ENCODE peak calls at places on chromosomes 7 and 10, in eight cellular contexts. One of them, this sample, is unnamed.

GRCh38 chr7:27784399-27785053 is 44.6 kb downstream of the TAX1BP1 start:
- DNase-seq in OCI-LY7: peak; percentile 48
- DNase-seq in CD8-positive, alpha-beta T cell: no peak
- DNase-seq in sigmoid colon: no peak
- DNase-seq in H1: no peak
- DNase-seq in AG09309: no peak
- DNase-seq in AG10803: peak; percentile 54
- DNase-seq in PC-9: peak; percentile 98
- DNase-seq in this sample: peak; percentile 69

GRCh38 chr10:77698267-77698932 is 60.8 kb upstream of the KCNMA1 start:
- DNase-seq in OCI-LY7: no peak
- DNase-seq in CD8-positive, alpha-beta T cell: no peak
- DNase-seq in sigmoid colon: no peak
- DNase-seq in H1: no peak
- DNase-seq in AG09309: no peak
- DNase-seq in AG10803: no peak
- DNase-seq in PC-9: no peak
- DNase-seq in this sample: no peak

GRCh38 chr7:47307311-47307710 is 274.6 kb downstream of the TNS3 start:
- DNase-seq in OCI-LY7: no peak
- DNase-seq in CD8-positive, alpha-beta T cell: no peak
- DNase-seq in sigmoid colon: no peak
- DNase-seq in H1: no peak
- DNase-seq in AG09309: no peak
- DNase-seq in AG10803: no peak
- DNase-seq in PC-9: no peak
- DNase-seq in this sample: no peak

GRCh38 chr7:75989084-75989725 is 5.2 kb downstream of the TMEM120A start:
- DNase-seq in OCI-LY7: no peak
- DNase-seq in CD8-positive, alpha-beta T cell: no peak
- DNase-seq in sigmoid colon: no peak
- DNase-seq in H1: peak; percentile 53
- DNase-seq in AG09309: no peak
- DNase-seq in AG10803: no peak
- DNase-seq in PC-9: no peak
- DNase-seq in this sample: no peak

GRCh38 chr7:23530355-23530754 is 1.4 kb downstream of the TRA2A start:
- DNase-seq in OCI-LY7: peak; percentile 71
- DNase-seq in CD8-positive, alpha-beta T cell: no peak
- DNase-seq in sigmoid colon: no peak
- DNase-seq in H1: no peak
- DNase-seq in AG09309: no peak
- DNase-seq in AG10803: peak; percentile 36
- DNase-seq in PC-9: peak; percentile 72
- DNase-seq in this sample: peak; percentile 57

GRCh38 chr10:51171946-51172345 is 97.7 kb downstream of the PRKG1 start:
- DNase-seq in OCI-LY7: no peak
- DNase-seq in CD8-positive, alpha-beta T cell: no peak
- DNase-seq in sigmoid colon: no peak
- DNase-seq in H1: no peak
- DNase-seq in AG09309: peak; percentile 24
- DNase-seq in AG10803: peak; percentile 64
- DNase-seq in PC-9: peak; percentile 41
- DNase-seq in this sample: peak; percentile 24

GRCh38 chr7:117731455-117731854 is 141.8 kb downstream of the CTTNBP2 start:
- DNase-seq in OCI-LY7: no peak
- DNase-seq in CD8-positive, alpha-beta T cell: no peak
- DNase-seq in sigmoid colon: no peak
- DNase-seq in H1: no peak
- DNase-seq in AG09309: no peak
- DNase-seq in AG10803: no peak
- DNase-seq in PC-9: no peak
- DNase-seq in this sample: no peak

GRCh38 chr10:19480296-19480695 is 335.9 kb upstream of the PLXDC2 start:
- DNase-seq in OCI-LY7: no peak
- DNase-seq in CD8-positive, alpha-beta T cell: no peak
- DNase-seq in sigmoid colon: no peak
- DNase-seq in H1: no peak
- DNase-seq in AG09309: no peak
- DNase-seq in AG10803: no peak
- DNase-seq in PC-9: no peak
- DNase-seq in this sample: no peak

GRCh38 chr7:81210092-81211064 is 291.5 kb upstream of the SEMA3C start:
- DNase-seq in OCI-LY7: no peak
- DNase-seq in CD8-positive, alpha-beta T cell: no peak
- DNase-seq in sigmoid colon: no peak
- DNase-seq in H1: no peak
- DNase-seq in AG09309: no peak
- DNase-seq in AG10803: peak; percentile 57
- DNase-seq in PC-9: no peak
- DNase-seq in this sample: peak; percentile 69

GRCh38 chr10:60818134-60818770 is 40.0 kb downstream of the CDK1 start:
- DNase-seq in OCI-LY7: no peak
- DNase-seq in CD8-positive, alpha-beta T cell: no peak
- DNase-seq in sigmoid colon: no peak
- DNase-seq in H1: no peak
- DNase-seq in AG09309: peak; percentile 70
- DNase-seq in AG10803: peak; percentile 87
- DNase-seq in PC-9: no peak
- DNase-seq in this sample: peak; percentile 24

GRCh38 chr10:110279062-110279986 is 25.4 kb downstream of the SMNDC1 start:
- DNase-seq in OCI-LY7: peak; percentile 73
- DNase-seq in CD8-positive, alpha-beta T cell: no peak
- DNase-seq in sigmoid colon: peak; percentile 72
- DNase-seq in H1: no peak
- DNase-seq in AG09309: peak; percentile 14
- DNase-seq in AG10803: peak; percentile 69
- DNase-seq in PC-9: peak; percentile 39
- DNase-seq in this sample: peak; percentile 82

DNA sequence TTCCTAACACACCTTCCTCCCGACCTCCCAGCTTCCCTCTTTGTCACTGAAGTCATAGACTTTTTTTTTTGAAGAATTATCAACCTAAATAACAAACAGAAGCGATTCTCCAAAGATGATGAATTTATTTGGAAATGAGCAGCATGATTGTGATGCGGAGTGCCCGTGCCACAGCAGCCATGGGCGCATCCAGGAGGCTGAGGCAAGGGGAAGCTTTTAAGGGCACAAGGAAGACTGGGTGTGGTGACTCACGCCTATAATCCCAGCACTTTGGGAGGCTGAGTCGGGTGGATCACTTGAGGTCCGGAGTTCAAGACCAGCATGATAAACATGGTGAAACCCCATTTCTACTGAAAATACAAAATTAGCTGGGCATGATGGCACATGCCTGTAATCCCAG is 16.2 kb upstream of the GIMAP8 start:
- DNase-seq in OCI-LY7: no peak
- DNase-seq in CD8-positive, alpha-beta T cell: no peak
- DNase-seq in sigmoid colon: no peak
- DNase-seq in H1: no peak
- DNase-seq in AG09309: no peak
- DNase-seq in AG10803: no peak
- DNase-seq in PC-9: no peak
- DNase-seq in this sample: no peak
- H3K4me3 ChIP-seq in OCI-LY7: no peak overlapping the region
- H3K4me3 ChIP-seq in CD8-positive, alpha-beta T cell: no peak overlapping the region
- H3K4me3 ChIP-seq in sigmoid colon: no peak overlapping the region
- H3K4me3 ChIP-seq in H1: no peak overlapping the region
- H3K4me3 ChIP-seq in AG09309: no peak overlapping the region
- H3K4me3 ChIP-seq in AG10803: no peak overlapping the region
- H3K4me3 ChIP-seq in PC-9: no peak overlapping the region
- H3K4me3 ChIP-seq in this sample: no peak overlapping the region

GRCh38 chr7:45155941-45156340 is 1.6 kb upstream of the RAMP3 start:
- DNase-seq in OCI-LY7: no peak
- DNase-seq in CD8-positive, alpha-beta T cell: no peak
- DNase-seq in sigmoid colon: peak; percentile 37
- DNase-seq in H1: no peak
- DNase-seq in AG09309: no peak
- DNase-seq in AG10803: no peak
- DNase-seq in PC-9: no peak
- DNase-seq in this sample: no peak

GRCh38 chr7:45155357-45155900 is 2.2 kb upstream of the RAMP3 start:
- DNase-seq in OCI-LY7: no peak
- DNase-seq in CD8-positive, alpha-beta T cell: no peak
- DNase-seq in sigmoid colon: peak; percentile 55
- DNase-seq in H1: no peak
- DNase-seq in AG09309: no peak
- DNase-seq in AG10803: no peak
- DNase-seq in PC-9: no peak
- DNase-seq in this sample: no peak

GRCh38 chr7:45151131-45151684 is 6.4 kb upstream of the RAMP3 start:
- DNase-seq in OCI-LY7: no peak
- DNase-seq in CD8-positive, alpha-beta T cell: no peak
- DNase-seq in sigmoid colon: peak; percentile 45
- DNase-seq in H1: no peak
- DNase-seq in AG09309: no peak
- DNase-seq in AG10803: no peak
- DNase-seq in PC-9: no peak
- DNase-seq in this sample: no peak

GRCh38 chr7:45151967-45152366 is 5.6 kb upstream of the RAMP3 start:
- DNase-seq in OCI-LY7: no peak
- DNase-seq in CD8-positive, alpha-beta T cell: no peak
- DNase-seq in sigmoid colon: peak; percentile 17
- DNase-seq in H1: no peak
- DNase-seq in AG09309: no peak
- DNase-seq in AG10803: no peak
- DNase-seq in PC-9: no peak
- DNase-seq in this sample: no peak

DNA sequence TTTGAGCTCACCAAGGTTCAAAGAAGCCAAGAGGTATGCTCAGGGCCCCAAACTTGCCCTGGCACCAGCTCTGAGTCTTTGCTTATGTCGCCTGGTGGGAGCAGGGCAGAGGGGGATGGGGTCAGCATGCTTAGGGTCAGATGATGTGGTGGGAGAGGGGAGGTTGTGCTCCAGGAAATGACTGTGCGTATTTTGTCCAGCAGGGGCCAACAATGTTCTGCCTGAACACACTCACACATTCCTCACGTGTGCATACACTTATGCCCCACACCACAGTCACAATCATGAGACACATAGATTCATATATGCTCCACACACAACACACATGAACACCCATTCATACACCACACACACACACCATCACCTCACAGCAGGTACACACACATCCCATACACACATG is 4.4 kb upstream of the RAMP3 start:
- DNase-seq in OCI-LY7: peak; percentile 30
- DNase-seq in CD8-positive, alpha-beta T cell: no peak
- DNase-seq in sigmoid colon: peak; percentile 18
- DNase-seq in H1: no peak
- DNase-seq in AG09309: no peak
- DNase-seq in AG10803: no peak
- DNase-seq in PC-9: no peak
- DNase-seq in this sample: peak; percentile 11
- TF ChIP-seq CTCF in OCI-LY7: peak; percentile 57
- TF ChIP-seq CTCF in CD8-positive, alpha-beta T cell: no peak
- TF ChIP-seq CTCF in sigmoid colon: no peak
- TF ChIP-seq CTCF in H1: peak; percentile 3
- TF ChIP-seq CTCF in AG09309: no peak
- TF ChIP-seq CTCF in AG10803: no peak
- TF ChIP-seq CTCF in PC-9: no peak
- TF ChIP-seq CTCF in this sample: peak; percentile 6

GRCh38 chr7:127348247-127348631 is 44.3 kb downstream of the ZNF800 start:
- DNase-seq in OCI-LY7: no peak
- DNase-seq in CD8-positive, alpha-beta T cell: no peak
- DNase-seq in sigmoid colon: no peak
- DNase-seq in H1: no peak
- DNase-seq in AG09309: no peak
- DNase-seq in AG10803: no peak
- DNase-seq in PC-9: no peak
- DNase-seq in this sample: no peak
- H3K4me3 ChIP-seq in OCI-LY7: no peak overlapping the region
- H3K4me3 ChIP-seq in CD8-positive, alpha-beta T cell: peak overlapping the region; percentile 26
- H3K4me3 ChIP-seq in sigmoid colon: peak overlapping the region; percentile 42
- H3K4me3 ChIP-seq in H1: peak overlapping the region; percentile 54
- H3K4me3 ChIP-seq in AG09309: peak overlapping the region; percentile 12
- H3K4me3 ChIP-seq in AG10803: peak overlapping the region; percentile 52
- H3K4me3 ChIP-seq in PC-9: peak overlapping the region; percentile 43
- H3K4me3 ChIP-seq in this sample: peak overlapping the region; percentile 50

DNA sequence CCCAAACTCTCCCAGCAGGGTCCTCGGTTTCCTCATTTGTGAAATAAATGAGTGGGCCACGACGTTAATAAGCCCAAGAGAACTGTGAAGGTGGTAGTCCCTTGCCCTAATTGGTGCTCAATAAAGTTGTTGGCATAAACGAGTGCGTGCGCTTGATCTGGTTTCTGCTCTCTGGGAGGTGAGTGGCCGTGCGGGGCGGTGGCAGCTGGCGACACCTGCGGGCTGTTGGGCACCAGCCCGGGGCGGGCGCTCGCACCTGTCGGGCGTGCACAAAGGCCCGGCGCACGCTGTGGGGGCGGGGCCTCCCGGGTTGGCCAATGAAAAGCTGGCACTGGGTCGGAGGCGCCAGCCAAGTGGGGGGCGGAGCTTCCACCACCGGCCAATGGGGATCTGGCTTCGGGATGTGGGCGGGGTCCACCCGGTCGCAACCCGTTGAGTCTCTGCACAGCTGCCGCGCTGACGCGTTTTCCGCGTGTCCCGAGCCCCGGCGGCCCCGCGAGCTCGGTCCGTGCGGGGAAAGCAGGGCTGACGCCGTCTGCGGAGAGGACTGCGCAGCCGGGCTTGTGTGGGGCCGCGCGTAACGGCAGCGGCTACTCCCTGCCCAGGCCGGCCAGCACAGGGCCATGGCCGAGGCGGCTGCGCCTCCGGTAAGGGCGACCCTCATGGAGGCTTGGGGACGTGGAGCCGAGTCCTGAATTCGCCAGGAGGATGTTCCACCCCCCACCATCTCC is 23.0 kb downstream of the ZNF783 start:
- DNase-seq in OCI-LY7: peak; percentile 97
- DNase-seq in CD8-positive, alpha-beta T cell: peak; percentile 99
- DNase-seq in sigmoid colon: peak; percentile 96
- DNase-seq in H1: peak; percentile 100
- DNase-seq in AG09309: peak; percentile 37
- DNase-seq in AG10803: peak; percentile 80
- DNase-seq in PC-9: peak; percentile 90
- DNase-seq in this sample: peak; percentile 91
- TF ChIP-seq CTCF in OCI-LY7: peak; percentile 61
- TF ChIP-seq CTCF in CD8-positive, alpha-beta T cell: no peak
- TF ChIP-seq CTCF in sigmoid colon: no peak
- TF ChIP-seq CTCF in H1: peak; percentile 36
- TF ChIP-seq CTCF in AG09309: no peak
- TF ChIP-seq CTCF in AG10803: no peak
- TF ChIP-seq CTCF in PC-9: no peak
- TF ChIP-seq CTCF in this sample: no peak

DNA sequence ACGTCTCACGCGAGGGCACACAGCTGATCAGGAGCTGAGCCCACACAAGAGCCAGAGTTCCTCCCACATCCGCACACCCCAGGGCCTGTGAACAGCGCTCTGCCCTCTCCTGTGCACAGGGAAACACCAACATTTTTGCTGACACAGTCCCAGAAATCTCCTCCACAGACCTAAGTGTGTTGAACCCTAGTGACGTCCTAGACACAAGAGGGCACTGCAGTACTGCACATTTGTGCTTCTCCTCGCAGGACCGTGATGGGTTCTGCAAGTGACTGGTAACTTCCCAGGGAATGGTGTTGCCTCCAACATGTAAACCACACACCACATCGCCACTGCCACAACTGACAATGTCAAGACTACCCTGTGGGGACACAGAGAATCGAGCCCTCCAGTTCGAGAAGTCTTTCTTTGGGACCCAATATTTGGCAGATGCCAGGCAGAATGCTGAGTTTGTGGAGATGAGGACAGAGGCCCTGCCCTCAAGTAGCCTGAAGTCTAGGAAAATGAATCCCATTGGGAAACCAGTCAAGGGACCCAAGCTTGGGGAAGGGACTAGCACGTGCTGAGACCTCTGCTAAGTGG is 170.3 kb downstream of the PAXIP1 start:
- DNase-seq in OCI-LY7: peak; percentile 53
- DNase-seq in CD8-positive, alpha-beta T cell: no peak
- DNase-seq in sigmoid colon: no peak
- DNase-seq in H1: peak; percentile 54
- DNase-seq in AG09309: no peak
- DNase-seq in AG10803: no peak
- DNase-seq in PC-9: no peak
- DNase-seq in this sample: no peak
- H3K4me3 ChIP-seq in OCI-LY7: no peak overlapping the region
- H3K4me3 ChIP-seq in CD8-positive, alpha-beta T cell: no peak overlapping the region
- H3K4me3 ChIP-seq in sigmoid colon: no peak overlapping the region
- H3K4me3 ChIP-seq in H1: no peak overlapping the region
- H3K4me3 ChIP-seq in AG09309: no peak overlapping the region
- H3K4me3 ChIP-seq in AG10803: no peak overlapping the region
- H3K4me3 ChIP-seq in PC-9: no peak overlapping the region
- H3K4me3 ChIP-seq in this sample: no peak overlapping the region